ENCODE peak calls at places on chromosomes 1 and 21, in four cellular contexts. One of them, this sample, is unnamed.

GRCh38 chr1:84836145-84836544 is 56.9 kb downstream of the LPAR3 start:
- DNase-seq in CD4-positive, alpha-beta memory T cell: no peak
- DNase-seq in transverse colon: no peak
- DNase-seq in naive thymus-derived CD4-positive, alpha-beta T cell: no peak
- DNase-seq in this sample: no peak

GRCh38 chr1:230703679-230704385 is 10.1 kb downstream of the AGT start:
- DNase-seq in naive thymus-derived CD4-positive, alpha-beta T cell: no peak
- DNase-seq in CD4-positive, alpha-beta memory T cell: no peak
- DNase-seq in transverse colon: no peak
- DNase-seq in this sample: no peak

GRCh38 chr1:114397601-114398000 is 113.4 kb downstream of the TRIM33 start:
- DNase-seq in transverse colon: no peak
- DNase-seq in CD4-positive, alpha-beta memory T cell: no peak
- DNase-seq in naive thymus-derived CD4-positive, alpha-beta T cell: no peak
- DNase-seq in this sample: no peak

GRCh38 chr1:171999756-172000155 is 158.5 kb downstream of the DNM3 start:
- DNase-seq in naive thymus-derived CD4-positive, alpha-beta T cell: no peak
- DNase-seq in transverse colon: no peak
- DNase-seq in CD4-positive, alpha-beta memory T cell: no peak
- DNase-seq in this sample: no peak

GRCh38 chr1:66412689-66413088 is 121.3 kb upstream of the SGIP1 start:
- DNase-seq in transverse colon: no peak
- DNase-seq in CD4-positive, alpha-beta memory T cell: no peak
- DNase-seq in naive thymus-derived CD4-positive, alpha-beta T cell: no peak
- DNase-seq in this sample: no peak

GRCh38 chr1:153563991-153564390 is 1.7 kb downstream of the S100A2 start:
- DNase-seq in naive thymus-derived CD4-positive, alpha-beta T cell: no peak
- DNase-seq in CD4-positive, alpha-beta memory T cell: no peak
- DNase-seq in transverse colon: no peak
- DNase-seq in this sample: no peak

GRCh38 chr1:13763264-13763663 is 63.3 kb downstream of the PRDM2 start:
- DNase-seq in naive thymus-derived CD4-positive, alpha-beta T cell: no peak
- DNase-seq in CD4-positive, alpha-beta memory T cell: no peak
- DNase-seq in transverse colon: no peak
- DNase-seq in this sample: no peak

GRCh38 chr1:10980094-10980577 is 32.3 kb upstream of the TARDBP start:
- DNase-seq in naive thymus-derived CD4-positive, alpha-beta T cell: no peak
- DNase-seq in CD4-positive, alpha-beta memory T cell: no peak
- DNase-seq in transverse colon: peak; percentile 82
- DNase-seq in this sample: peak; percentile 88

GRCh38 chr1:203048555-203049051 is 22.3 kb downstream of the PPFIA4 start:
- DNase-seq in CD4-positive, alpha-beta memory T cell: no peak
- DNase-seq in transverse colon: no peak
- DNase-seq in naive thymus-derived CD4-positive, alpha-beta T cell: no peak
- DNase-seq in this sample: no peak

GRCh38 chr1:51421961-51422360 is 91.6 kb upstream of the TTC39A start:
- DNase-seq in naive thymus-derived CD4-positive, alpha-beta T cell: peak; percentile 16
- DNase-seq in transverse colon: no peak
- DNase-seq in CD4-positive, alpha-beta memory T cell: peak; percentile 23
- DNase-seq in this sample: no peak

GRCh38 chr1:216237927-216238550 is 185.2 kb downstream of the USH2A start:
- DNase-seq in naive thymus-derived CD4-positive, alpha-beta T cell: no peak
- DNase-seq in CD4-positive, alpha-beta memory T cell: no peak
- DNase-seq in transverse colon: no peak
- DNase-seq in this sample: no peak

GRCh38 chr1:202890392-202890791 is 1.4 kb upstream of the RABIF start:
- DNase-seq in transverse colon: no peak
- DNase-seq in naive thymus-derived CD4-positive, alpha-beta T cell: no peak
- DNase-seq in CD4-positive, alpha-beta memory T cell: no peak
- DNase-seq in this sample: no peak

GRCh38 chr1:187051618-187052232 is 223.0 kb downstream of the PLA2G4A start:
- DNase-seq in transverse colon: no peak
- DNase-seq in CD4-positive, alpha-beta memory T cell: peak; percentile 16
- DNase-seq in naive thymus-derived CD4-positive, alpha-beta T cell: peak; percentile 42
- DNase-seq in this sample: no peak

GRCh38 chr1:25360596-25361581 is 22.8 kb downstream of the TMEM50A start:
- DNase-seq in naive thymus-derived CD4-positive, alpha-beta T cell: no peak
- DNase-seq in CD4-positive, alpha-beta memory T cell: no peak
- DNase-seq in transverse colon: no peak
- DNase-seq in this sample: no peak

GRCh38 chr1:167722152-167722869 is 529 bp downstream of the MPZL1 start:
- DNase-seq in transverse colon: peak; percentile 59
- DNase-seq in CD4-positive, alpha-beta memory T cell: no peak
- DNase-seq in naive thymus-derived CD4-positive, alpha-beta T cell: peak; percentile 30
- DNase-seq in this sample: peak; percentile 60

GRCh38 chr21:29186246-29186645 is 55.8 kb downstream of the MAP3K7CL start:
- DNase-seq in transverse colon: no peak
- DNase-seq in CD4-positive, alpha-beta memory T cell: no peak
- DNase-seq in naive thymus-derived CD4-positive, alpha-beta T cell: no peak
- DNase-seq in this sample: no peak

GRCh38 chr21:33424214-33424613 is 21.0 kb downstream of the IFNGR2 start:
- DNase-seq in transverse colon: no peak
- DNase-seq in CD4-positive, alpha-beta memory T cell: no peak
- DNase-seq in naive thymus-derived CD4-positive, alpha-beta T cell: no peak
- DNase-seq in this sample: no peak

GRCh38 chr1:48596036-48596435 is 124.0 kb upstream of the SPATA6 start:
- DNase-seq in CD4-positive, alpha-beta memory T cell: no peak
- DNase-seq in transverse colon: no peak
- DNase-seq in naive thymus-derived CD4-positive, alpha-beta T cell: no peak
- DNase-seq in this sample: no peak

GRCh38 chr1:112625696-112626095 is 6.1 kb downstream of the CAPZA1 start:
- DNase-seq in transverse colon: no peak
- DNase-seq in CD4-positive, alpha-beta memory T cell: no peak
- DNase-seq in naive thymus-derived CD4-positive, alpha-beta T cell: no peak
- DNase-seq in this sample: no peak

GRCh38 chr1:25705699-25706098 is 89.1 kb downstream of the MAN1C1 start:
- DNase-seq in CD4-positive, alpha-beta memory T cell: no peak
- DNase-seq in naive thymus-derived CD4-positive, alpha-beta T cell: no peak
- DNase-seq in transverse colon: no peak
- DNase-seq in this sample: no peak

GRCh38 chr1:25622526-25622925 is 5.9 kb downstream of the MAN1C1 start:
- DNase-seq in transverse colon: no peak
- DNase-seq in CD4-positive, alpha-beta memory T cell: peak; percentile 29
- DNase-seq in naive thymus-derived CD4-positive, alpha-beta T cell: no peak
- DNase-seq in this sample: no peak

GRCh38 chr1:61055110-61055614 is 27.2 kb upstream of the NFIA start:
- DNase-seq in CD4-positive, alpha-beta memory T cell: no peak
- DNase-seq in transverse colon: no peak
- DNase-seq in naive thymus-derived CD4-positive, alpha-beta T cell: no peak
- DNase-seq in this sample: peak; percentile 47

GRCh38 chr1:246221390-246222240 is 285.5 kb downstream of the SMYD3 start:
- DNase-seq in CD4-positive, alpha-beta memory T cell: no peak
- DNase-seq in naive thymus-derived CD4-positive, alpha-beta T cell: no peak
- DNase-seq in transverse colon: no peak
- DNase-seq in this sample: no peak

GRCh38 chr1:6653651-6654290 is 29.1 kb downstream of the THAP3 start:
- DNase-seq in naive thymus-derived CD4-positive, alpha-beta T cell: no peak
- DNase-seq in transverse colon: no peak
- DNase-seq in CD4-positive, alpha-beta memory T cell: no peak
- DNase-seq in this sample: no peak

GRCh38 chr1:197917553-197917812 is 311 bp downstream of the LHX9 start:
- DNase-seq in CD4-positive, alpha-beta memory T cell: no peak
- DNase-seq in naive thymus-derived CD4-positive, alpha-beta T cell: no peak
- DNase-seq in transverse colon: no peak
- DNase-seq in this sample: no peak

GRCh38 chr1:202107801-202108731 is 14.7 kb upstream of the GPR37L1 start:
- DNase-seq in transverse colon: peak; percentile 87
- DNase-seq in naive thymus-derived CD4-positive, alpha-beta T cell: no peak
- DNase-seq in CD4-positive, alpha-beta memory T cell: no peak
- DNase-seq in this sample: peak; percentile 87

DNA sequence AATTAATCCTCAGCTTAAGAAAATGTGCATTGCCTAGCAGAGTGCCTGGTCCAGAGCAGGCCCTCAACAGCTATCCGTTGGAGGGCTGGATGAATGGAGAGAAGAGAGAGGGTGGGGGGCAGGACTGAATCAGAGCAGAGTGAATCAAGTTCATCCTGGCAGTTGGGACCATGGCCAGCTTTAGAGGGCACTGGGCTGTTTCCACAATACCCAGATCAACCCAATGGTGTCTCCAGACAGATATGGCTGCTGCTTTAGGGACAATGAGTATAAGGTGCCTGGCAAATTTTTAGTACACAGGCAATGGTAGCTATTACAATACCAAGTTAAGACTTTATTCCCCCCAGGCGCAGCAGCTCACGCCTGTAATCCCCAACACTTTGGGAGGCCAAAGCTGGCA is 17.1 kb downstream of the EMC1 start:
- DNase-seq in CD4-positive, alpha-beta memory T cell: no peak
- DNase-seq in naive thymus-derived CD4-positive, alpha-beta T cell: no peak
- DNase-seq in transverse colon: no peak
- DNase-seq in this sample: no peak
- H3K36me3 ChIP-seq in CD4-positive, alpha-beta memory T cell: peaks cover 67% of the 10 kb centered on the region
- H3K36me3 ChIP-seq in naive thymus-derived CD4-positive, alpha-beta T cell: peaks cover 25% of the 10 kb centered on the region
- H3K36me3 ChIP-seq in transverse colon: peaks cover 67% of the 10 kb centered on the region
- H3K36me3 ChIP-seq in this sample: peaks cover 100% of the 10 kb centered on the region

DNA sequence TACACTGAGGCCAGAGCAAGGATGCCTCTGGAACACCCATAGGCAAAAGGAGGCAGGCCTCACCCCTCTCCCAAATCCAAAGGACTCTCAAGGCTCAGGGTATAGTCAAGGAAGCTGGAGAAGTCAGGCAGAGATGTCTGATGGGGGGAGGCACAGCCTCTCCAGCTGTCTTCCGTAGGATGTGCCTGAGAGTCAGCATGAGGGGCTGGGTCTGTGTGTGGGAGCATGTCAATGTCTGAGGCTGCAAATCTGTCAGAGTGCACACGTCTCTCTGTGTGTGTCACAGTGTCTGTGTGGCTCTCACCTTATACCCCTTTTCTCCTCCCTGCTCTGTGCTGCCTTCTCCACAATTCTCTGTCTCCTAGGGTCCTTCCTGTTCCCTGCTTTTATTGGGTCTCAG is 4.0 kb downstream of the HPCAL4 start:
- DNase-seq in CD4-positive, alpha-beta memory T cell: no peak
- DNase-seq in naive thymus-derived CD4-positive, alpha-beta T cell: no peak
- DNase-seq in transverse colon: no peak
- DNase-seq in this sample: no peak
- H3K36me3 ChIP-seq in CD4-positive, alpha-beta memory T cell: no peaks in the 10 kb centered on the region
- H3K36me3 ChIP-seq in naive thymus-derived CD4-positive, alpha-beta T cell: no peaks in the 10 kb centered on the region
- H3K36me3 ChIP-seq in transverse colon: no peaks in the 10 kb centered on the region
- H3K36me3 ChIP-seq in this sample: no peaks in the 10 kb centered on the region

DNA sequence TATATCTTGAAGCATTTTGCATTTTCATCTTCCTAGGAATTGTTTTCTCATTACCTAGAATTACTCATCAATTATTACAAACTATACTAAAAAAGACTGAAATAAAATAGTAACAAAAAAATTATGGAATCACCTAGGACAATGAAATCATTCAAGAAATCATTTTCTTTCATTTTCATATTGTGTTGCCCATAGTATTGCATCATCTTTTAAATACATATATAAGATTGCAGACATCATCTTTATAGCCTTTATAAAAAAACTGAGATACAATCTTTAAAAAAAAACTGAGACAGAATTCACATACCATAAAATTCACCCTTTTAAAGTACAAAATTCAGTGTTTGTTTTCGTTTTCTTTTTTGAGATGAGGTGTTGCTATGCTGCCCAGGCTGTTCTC is 29.6 kb downstream of the GDAP2 start:
- DNase-seq in transverse colon: no peak
- DNase-seq in naive thymus-derived CD4-positive, alpha-beta T cell: no peak
- DNase-seq in CD4-positive, alpha-beta memory T cell: no peak
- DNase-seq in this sample: no peak
- H3K36me3 ChIP-seq in transverse colon: peaks cover 44% of the 10 kb centered on the region
- H3K36me3 ChIP-seq in naive thymus-derived CD4-positive, alpha-beta T cell: no peaks in the 10 kb centered on the region
- H3K36me3 ChIP-seq in CD4-positive, alpha-beta memory T cell: peaks cover 34% of the 10 kb centered on the region
- H3K36me3 ChIP-seq in this sample: peaks cover 87% of the 10 kb centered on the region

GRCh38 chr1:32775640-32776337 is 41.4 kb downstream of the YARS1 start:
- DNase-seq in CD4-positive, alpha-beta memory T cell: no peak
- DNase-seq in transverse colon: no peak
- DNase-seq in naive thymus-derived CD4-positive, alpha-beta T cell: no peak
- DNase-seq in this sample: no peak
- H3K36me3 ChIP-seq in CD4-positive, alpha-beta memory T cell: peaks cover 39% of the 10 kb centered on the region
- H3K36me3 ChIP-seq in transverse colon: peaks cover 18% of the 10 kb centered on the region
- H3K36me3 ChIP-seq in naive thymus-derived CD4-positive, alpha-beta T cell: peaks cover 8% of the 10 kb centered on the region
- H3K36me3 ChIP-seq in this sample: peaks cover 95% of the 10 kb centered on the region

DNA sequence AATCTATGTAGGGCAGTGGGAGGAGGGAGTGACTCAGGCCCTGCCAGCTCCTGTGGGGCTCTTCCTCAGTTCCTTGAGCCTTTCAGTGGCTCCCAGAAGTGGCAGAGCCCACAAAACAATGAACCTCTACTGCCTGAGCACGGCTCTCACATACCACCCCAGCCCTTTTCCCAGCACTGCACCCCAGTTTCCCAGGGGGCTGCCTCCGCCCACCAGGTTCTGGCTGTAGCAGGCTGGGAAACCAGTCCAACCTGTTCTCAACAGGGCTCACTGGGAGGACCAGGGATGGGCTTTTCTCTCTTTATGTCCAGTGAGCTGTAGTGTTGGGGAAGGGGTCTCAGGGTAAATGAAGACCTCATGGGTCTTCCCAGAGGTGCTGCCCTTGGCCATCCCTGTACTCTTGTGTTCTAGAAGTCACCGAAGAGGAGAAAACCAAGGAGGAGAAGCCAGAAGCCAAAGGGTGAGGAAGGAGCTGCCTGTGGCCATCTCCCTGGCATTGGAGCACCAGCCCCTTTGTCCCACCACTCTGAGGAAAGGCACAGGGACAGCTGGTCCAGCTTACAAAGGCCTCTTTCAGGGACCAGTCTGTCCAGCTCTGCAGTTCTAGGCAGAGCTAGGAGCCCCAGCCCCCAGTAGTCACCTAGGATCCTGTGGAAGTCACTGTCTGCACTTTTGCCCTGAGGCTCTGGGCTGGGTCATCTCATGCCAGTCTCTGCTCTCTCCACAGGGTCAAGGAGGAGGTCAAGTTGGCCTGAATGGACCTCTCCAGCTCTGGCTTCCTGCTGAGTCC is 3.5 kb downstream of the MARCKSL1 start:
- DNase-seq in naive thymus-derived CD4-positive, alpha-beta T cell: no peak
- DNase-seq in CD4-positive, alpha-beta memory T cell: no peak
- DNase-seq in transverse colon: peak; percentile 55
- DNase-seq in this sample: no peak
- H3K36me3 ChIP-seq in naive thymus-derived CD4-positive, alpha-beta T cell: peaks cover 25% of the 10 kb centered on the region
- H3K36me3 ChIP-seq in CD4-positive, alpha-beta memory T cell: peaks cover 47% of the 10 kb centered on the region
- H3K36me3 ChIP-seq in transverse colon: peaks cover 28% of the 10 kb centered on the region
- H3K36me3 ChIP-seq in this sample: peaks cover 68% of the 10 kb centered on the region

GRCh38 chr1:111454859-111455641 is 5.8 kb downstream of the ATP5PB start:
- DNase-seq in transverse colon: no peak
- DNase-seq in naive thymus-derived CD4-positive, alpha-beta T cell: no peak
- DNase-seq in CD4-positive, alpha-beta memory T cell: no peak
- DNase-seq in this sample: no peak
- H3K36me3 ChIP-seq in transverse colon: peaks cover 41% of the 10 kb centered on the region
- H3K36me3 ChIP-seq in naive thymus-derived CD4-positive, alpha-beta T cell: no peaks in the 10 kb centered on the region
- H3K36me3 ChIP-seq in CD4-positive, alpha-beta memory T cell: peaks cover 61% of the 10 kb centered on the region
- H3K36me3 ChIP-seq in this sample: peaks cover 75% of the 10 kb centered on the region

GRCh38 chr1:150001415-150001814 is 9.1 kb downstream of the OTUD7B start:
- DNase-seq in CD4-positive, alpha-beta memory T cell: no peak
- DNase-seq in transverse colon: no peak
- DNase-seq in naive thymus-derived CD4-positive, alpha-beta T cell: no peak
- DNase-seq in this sample: no peak
- H3K36me3 ChIP-seq in CD4-positive, alpha-beta memory T cell: no peaks in the 10 kb centered on the region
- H3K36me3 ChIP-seq in transverse colon: no peaks in the 10 kb centered on the region
- H3K36me3 ChIP-seq in naive thymus-derived CD4-positive, alpha-beta T cell: no peaks in the 10 kb centered on the region
- H3K36me3 ChIP-seq in this sample: peaks cover 26% of the 10 kb centered on the region

GRCh38 chr1:47444317-47444577 is 6.4 kb downstream of the FOXD2 start:
- DNase-seq in transverse colon: no peak
- DNase-seq in CD4-positive, alpha-beta memory T cell: no peak
- DNase-seq in naive thymus-derived CD4-positive, alpha-beta T cell: no peak
- DNase-seq in this sample: no peak
- H3K36me3 ChIP-seq in transverse colon: no peaks in the 10 kb centered on the region
- H3K36me3 ChIP-seq in CD4-positive, alpha-beta memory T cell: no peaks in the 10 kb centered on the region
- H3K36me3 ChIP-seq in naive thymus-derived CD4-positive, alpha-beta T cell: no peaks in the 10 kb centered on the region
- H3K36me3 ChIP-seq in this sample: no peaks in the 10 kb centered on the region

GRCh38 chr1:174988986-174989385 is 10.8 kb upstream of the CACYBP start:
- DNase-seq in CD4-positive, alpha-beta memory T cell: no peak
- DNase-seq in naive thymus-derived CD4-positive, alpha-beta T cell: no peak
- DNase-seq in transverse colon: no peak
- DNase-seq in this sample: no peak
- H3K36me3 ChIP-seq in CD4-positive, alpha-beta memory T cell: no peaks in the 10 kb centered on the region
- H3K36me3 ChIP-seq in naive thymus-derived CD4-positive, alpha-beta T cell: no peaks in the 10 kb centered on the region
- H3K36me3 ChIP-seq in transverse colon: peaks cover 5% of the 10 kb centered on the region
- H3K36me3 ChIP-seq in this sample: no peaks in the 10 kb centered on the region